ENCODE peak calls at places on chromosomes 1 and 21, in eight cellular contexts. X, Y, Z, U, J, S, R and F are unnamed samples.

GRCh38 chr1:68143633-68144032 is 88.7 kb downstream of the WLS start:
- DNase-seq in Z (no peak), Y (no peak), U (no peak), R (no peak), J (no peak), X (peak), S (no peak), F (no peak)

GRCh38 chr1:222167111-222167510 is 380.8 kb downstream of the HHIPL2 start:
- DNase-seq in Z (peak), U (peak), J (peak), S (peak), R (peak), X (peak), Y (peak), F (peak)

GRCh38 chr1:111804736-111805135 is 49.0 kb downstream of the DDX20 start:
- DNase-seq in R (no peak), X (no peak), Y (no peak), U (no peak), Z (no peak), S (no peak), J (no peak), F (no peak)

GRCh38 chr1:159469921-159470595 is 30.5 kb downstream of the OR10J1 start:
- DNase-seq in U (no peak), S (no peak), X (no peak), R (peak), Z (no peak), J (no peak), Y (no peak), F (no peak)

GRCh38 chr21:31213787-31214186 is 130.3 kb downstream of the TIAM1 start:
- DNase-seq in J (no peak), Z (no peak), Y (no peak), X (no peak), R (no peak), U (no peak), S (no peak), F (no peak)

GRCh38 chr1:181014431-181015257 is 8.0 kb downstream of the STX6 start:
- DNase-seq in R (no peak), Z (no peak), Y (no peak), U (no peak), X (no peak), S (no peak), J (no peak), F (no peak)

GRCh38 chr1:19710825-19711611 is 46.3 kb downstream of the HTR6 start:
- DNase-seq in Z (no peak), X (no peak), U (no peak), J (no peak), Y (no peak), R (no peak), S (no peak), F (no peak)

GRCh38 chr1:67451377-67451776 is 21.2 kb upstream of the SERBP1 start:
- DNase-seq in J (no peak), Z (no peak), R (no peak), U (no peak), X (no peak), S (no peak), Y (no peak), F (no peak)

GRCh38 chr1:156747737-156748669 is 3.5 kb downstream of the HDGF start:
- DNase-seq in Y (no peak), Z (no peak), X (peak), J (peak), S (no peak), R (peak), U (no peak), F (no peak)

GRCh38 chr1:160080381-160081100 is 797 bp upstream of the KCNJ9 start:
- DNase-seq in S (no peak), U (no peak), Y (no peak), X (no peak), J (no peak), Z (no peak), R (no peak), F (no peak)

GRCh38 chr1:49364676-49365075 is 588.0 kb upstream of the BEND5 start:
- DNase-seq in R (no peak), S (no peak), J (no peak), Z (no peak), Y (no peak), U (no peak), X (peak), F (no peak)

GRCh38 chr1:40384413-40384762 is 10.9 kb downstream of the SMAP2 start:
- DNase-seq in Z (no peak), U (no peak), S (no peak), R (no peak), Y (no peak), J (no peak), X (no peak), F (peak)

GRCh38 chr1:20590313-20590777 is 1.4 kb downstream of the CDA start:
- DNase-seq in R (peak), J (no peak), Y (no peak), S (no peak), X (no peak), U (peak), Z (no peak), F (no peak)

GRCh38 chr1:172895050-172895460 is 155.7 kb downstream of the TNFSF18 start:
- DNase-seq in R (no peak), Y (no peak), X (peak), U (peak), J (no peak), Z (no peak), S (no peak), F (peak)

GRCh38 chr1:172894345-172895049 is 156.2 kb downstream of the TNFSF18 start:
- DNase-seq in U (no peak), X (no peak), J (no peak), Z (no peak), R (no peak), S (no peak), Y (no peak), F (peak)

GRCh38 chr1:172893146-172893841 is 157.4 kb downstream of the TNFSF18 start:
- DNase-seq in Z (no peak), J (no peak), U (no peak), X (peak), Y (no peak), R (no peak), S (no peak), F (no peak)

GRCh38 chr1:172897738-172898137 is 153.0 kb downstream of the TNFSF18 start:
- DNase-seq in U (peak), J (no peak), Y (no peak), Z (no peak), R (no peak), X (peak), S (no peak), F (no peak)

DNA sequence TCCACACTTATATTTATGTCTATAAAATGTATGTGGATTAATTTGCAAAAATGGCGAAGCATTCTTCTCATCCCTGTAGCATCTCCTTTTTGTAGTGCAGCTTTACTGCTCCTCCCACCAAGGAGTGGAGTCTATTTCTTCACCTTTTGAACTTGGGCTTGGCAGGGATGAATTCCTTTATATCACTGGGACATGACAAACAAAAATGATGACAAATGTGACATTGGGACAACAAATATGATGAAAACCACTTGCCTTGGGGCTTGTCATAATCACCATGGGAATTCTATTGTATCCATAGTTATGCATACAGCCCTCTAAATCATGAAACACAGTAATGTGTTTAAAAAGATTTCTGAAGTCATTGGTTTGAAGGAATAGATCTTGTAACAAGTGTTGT is 155.0 kb downstream of the TNFSF18 start:
- DNase-seq in R (no peak), Y (no peak), Z (peak), U (no peak), J (no peak), S (no peak), X (no peak), F (no peak)
- H3K27ac ChIP-seq in R (no peak), Y (no peak), Z (peak), U (no peak), J (no peak), S (no peak), X (no peak), F (no peak)

GRCh38 chr1:108048311-108049082 is 83.5 kb upstream of the VAV3 start:
- DNase-seq in Y (no peak), Z (no peak), U (no peak), X (no peak), R (no peak), J (no peak), S (no peak), F (no peak)
- H3K4me2 ChIP-seq in Y (no peak), Z (no peak), U (no peak), X (no peak), R (peak), J (no peak), S (no peak), F (no peak)

DNA sequence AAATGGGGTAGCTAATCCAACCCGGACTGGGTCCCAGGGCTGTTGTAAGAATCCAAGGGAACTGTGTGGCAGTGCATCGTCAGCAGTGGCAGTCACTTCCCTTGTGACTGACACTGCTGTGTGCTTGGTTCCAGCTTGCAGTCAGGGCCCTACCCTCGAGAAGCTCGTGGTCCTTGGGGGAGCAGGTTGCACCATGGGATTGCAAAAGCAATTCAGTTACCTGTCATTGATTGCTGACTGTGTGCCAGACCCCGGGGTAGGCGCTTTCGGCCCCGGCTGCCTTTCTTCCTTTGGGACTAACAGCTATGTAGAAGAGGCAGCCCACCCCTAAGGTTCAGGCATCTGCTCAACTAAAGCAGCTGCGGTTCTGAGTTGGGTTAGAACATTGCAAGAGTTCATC is 2.9 kb downstream of the PTPRF start:
- DNase-seq in J (no peak), U (no peak), S (no peak), R (no peak), Y (no peak), X (no peak), Z (no peak), F (no peak)
- H3K4me3 ChIP-seq in J (no peak), U (no peak), S (no peak), R (no peak), Y (no peak), X (no peak), Z (no peak), F (no peak)

GRCh38 chr1:26169201-26169600 is 438 bp upstream of the C1orf232 start:
- DNase-seq in Z (no peak), R (no peak), X (no peak), Y (no peak), J (no peak), S (no peak), U (no peak), F (no peak)
- H3K27ac ChIP-seq in Z (no peak), R (no peak), X (no peak), Y (peak), J (peak), S (no peak), U (no peak), F (no peak)

GRCh38 chr1:230773396-230774033 is 26.3 kb downstream of the CAPN9 start:
- DNase-seq in S (no peak), X (no peak), J (no peak), Y (no peak), R (no peak), Z (no peak), U (no peak), F (no peak)
- H3K4me2 ChIP-seq in S (no peak), X (peak), J (no peak), Y (no peak), R (no peak), Z (no peak), U (no peak), F (no peak)

DNA sequence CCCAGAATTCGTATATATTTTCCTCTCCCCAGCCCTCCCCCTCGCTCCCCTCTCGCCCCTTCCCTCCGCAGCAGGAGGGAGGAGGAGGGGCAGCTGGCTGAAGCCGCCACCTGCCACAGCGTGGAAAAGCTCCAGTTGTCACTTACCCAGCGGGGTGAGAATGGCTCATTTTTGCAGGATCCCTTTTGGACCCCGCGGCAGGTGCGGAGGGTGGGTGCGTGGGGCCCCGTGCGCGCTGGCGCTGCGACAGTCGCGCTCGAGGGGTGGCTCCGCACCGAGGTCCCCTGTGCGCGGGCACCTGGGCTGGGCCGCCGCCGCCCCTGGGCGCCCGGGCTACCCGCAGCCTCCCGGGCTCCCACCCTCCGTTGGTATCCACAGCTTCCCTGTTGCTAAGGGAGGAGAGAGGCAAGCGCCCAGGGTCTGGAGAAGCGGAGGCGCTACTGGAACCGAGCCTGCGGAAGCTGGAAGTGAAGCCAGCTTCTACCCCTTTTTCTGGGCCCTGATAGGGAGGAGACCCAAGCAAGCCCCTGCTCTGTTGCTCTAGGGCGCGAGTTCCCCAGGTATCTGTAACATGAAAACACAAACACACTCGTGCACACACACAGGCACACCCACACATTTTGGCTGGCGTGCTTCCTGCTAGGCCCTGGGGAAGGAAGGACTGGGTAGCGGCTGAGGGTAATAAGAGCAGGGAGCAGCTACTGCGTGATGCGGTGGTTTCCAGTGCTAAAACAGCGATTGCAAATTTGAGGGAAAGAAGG is at the start of gene ERICH3:
- DNase-seq in Z (no peak), U (no peak), X (peak), R (peak), Y (no peak), S (peak), J (peak), F (no peak)
- H3K4me3 ChIP-seq in Z (no peak), U (peak), X (no peak), R (peak), Y (peak), S (peak), J (peak), F (no peak)

GRCh38 chr1:30845891-30846290 is 62.7 kb downstream of the SDC3 start:
- DNase-seq in X (no peak), R (no peak), Z (no peak), S (no peak), U (no peak), Y (no peak), J (no peak), F (no peak)

GRCh38 chr1:30845237-30845636 is 63.3 kb downstream of the SDC3 start:
- DNase-seq in J (no peak), X (peak), Z (no peak), Y (no peak), R (no peak), U (no peak), S (no peak), F (no peak)

GRCh38 chr1:30846587-30846986 is 62.0 kb downstream of the SDC3 start:
- DNase-seq in Y (no peak), S (no peak), Z (no peak), U (no peak), J (no peak), R (no peak), X (no peak), F (no peak)

GRCh38 chr1:30848130-30848529 is 60.4 kb downstream of the SDC3 start:
- DNase-seq in J (no peak), U (no peak), Y (no peak), Z (no peak), S (no peak), X (no peak), R (no peak), F (no peak)

DNA sequence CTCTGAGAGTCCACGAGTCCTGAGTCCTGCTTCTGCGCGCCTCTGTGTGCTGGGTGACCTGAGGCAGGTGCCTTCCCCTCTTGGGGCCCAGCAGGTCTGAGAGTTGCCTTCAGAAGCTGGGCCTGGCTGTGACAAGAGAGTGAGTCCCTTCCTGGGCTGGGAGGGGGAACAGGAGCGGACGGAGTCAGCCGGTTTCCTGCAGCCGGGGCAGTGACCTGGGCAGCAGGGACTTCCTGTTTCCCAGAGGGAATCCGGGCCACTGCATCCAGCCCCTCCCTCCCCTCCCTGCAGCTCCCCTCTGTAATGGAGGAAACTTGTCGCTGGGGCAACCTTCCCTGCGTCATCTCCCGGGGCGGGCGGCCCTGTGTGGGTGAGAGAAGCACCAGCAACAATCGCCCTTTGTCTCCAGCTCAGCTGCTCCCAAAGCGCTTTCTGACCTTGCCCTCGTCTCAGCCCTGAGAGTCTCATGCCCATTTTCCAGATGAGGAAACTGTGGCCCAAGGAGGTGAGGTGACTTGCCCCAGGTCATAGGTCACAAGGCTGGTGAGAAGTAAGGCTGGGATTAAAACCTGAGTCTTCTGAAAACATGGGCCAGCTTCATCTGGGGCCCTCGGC is 61.1 kb downstream of the SDC3 start:
- DNase-seq in Y (peak), J (peak), Z (no peak), R (no peak), S (peak), X (peak), U (peak), F (no peak)
- H3K27ac ChIP-seq in Y (peak), J (no peak), Z (no peak), R (no peak), S (no peak), X (no peak), U (peak), F (no peak)

GRCh38 chr1:24393892-24394291 is 19.7 kb downstream of the STPG1 start:
- DNase-seq in S (peak), Z (no peak), X (peak), U (peak), R (peak), J (no peak), Y (no peak), F (no peak)

GRCh38 chr1:24392982-24393645 is 20.5 kb downstream of the STPG1 start:
- DNase-seq in J (no peak), R (peak), S (peak), U (no peak), Z (no peak), Y (no peak), X (no peak), F (peak)

GRCh38 chr1:24391882-24392603 is 21.5 kb downstream of the STPG1 start:
- DNase-seq in X (peak), Y (peak), U (peak), R (peak), J (peak), Z (no peak), S (peak), F (peak)

GRCh38 chr1:24390924-24391782 is 22.4 kb downstream of the STPG1 start:
- DNase-seq in R (peak), Y (peak), U (peak), X (peak), Z (peak), J (peak), S (peak), F (peak)

DNA sequence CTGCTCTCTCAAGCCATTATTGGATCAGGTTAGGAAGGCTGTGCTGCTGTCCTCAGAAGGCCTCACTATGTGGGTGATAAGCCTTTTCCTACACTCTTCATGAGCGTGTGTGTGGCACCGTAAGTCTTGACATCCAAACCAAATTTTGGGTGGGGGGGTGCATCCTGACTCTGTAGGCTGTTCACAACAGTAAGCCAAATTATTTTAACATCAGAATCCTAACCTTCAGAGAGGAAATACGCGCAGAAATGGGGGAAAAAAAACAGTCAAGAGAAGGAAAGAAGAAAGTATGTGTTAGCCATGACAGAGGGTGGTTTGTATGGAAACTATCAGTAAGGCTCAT is 21.0 kb downstream of the STPG1 start:
- DNase-seq in U (no peak), Z (no peak), J (no peak), R (no peak), X (no peak), Y (no peak), S (no peak), F (no peak)
- H3K4me2 ChIP-seq in U (no peak), Z (no peak), J (no peak), R (no peak), X (no peak), Y (no peak), S (no peak), F (peak)

DNA sequence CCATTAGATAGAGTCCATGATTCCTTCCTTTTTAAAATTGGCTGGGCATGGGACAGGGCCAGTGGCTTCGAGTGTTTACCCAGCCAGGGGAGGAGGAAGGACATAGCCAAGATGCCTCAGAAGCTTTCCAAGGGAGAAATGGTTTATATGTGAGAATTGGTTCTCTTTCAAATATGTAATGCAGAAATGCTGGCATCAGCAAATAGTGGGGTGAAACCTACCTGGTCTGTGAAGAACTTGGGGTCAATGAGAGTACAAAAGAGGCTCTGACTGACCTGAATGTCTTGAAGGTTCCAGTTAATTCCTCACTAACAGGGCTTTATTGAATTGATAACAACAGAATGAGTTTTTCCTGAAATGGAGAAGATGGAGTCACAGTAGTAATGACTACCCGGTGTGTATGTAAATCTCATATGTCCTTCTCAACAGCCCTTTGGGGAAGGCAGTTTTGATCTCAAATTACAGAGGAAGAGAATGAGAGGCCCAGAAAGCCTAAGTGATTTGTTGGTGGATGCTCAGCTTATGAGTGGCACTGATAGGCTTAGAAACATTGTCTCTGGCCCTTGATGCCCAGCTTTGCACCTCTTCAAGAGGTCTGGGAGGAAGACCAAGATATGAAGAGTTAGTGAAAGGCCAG is 2.6 kb downstream of the ATF3 start:
- DNase-seq in J (no peak), R (no peak), U (no peak), S (no peak), X (no peak), Z (no peak), Y (no peak), F (no peak)
- H3K4me3 ChIP-seq in J (no peak), R (no peak), U (no peak), S (peak), X (no peak), Z (no peak), Y (no peak), F (no peak)

DNA sequence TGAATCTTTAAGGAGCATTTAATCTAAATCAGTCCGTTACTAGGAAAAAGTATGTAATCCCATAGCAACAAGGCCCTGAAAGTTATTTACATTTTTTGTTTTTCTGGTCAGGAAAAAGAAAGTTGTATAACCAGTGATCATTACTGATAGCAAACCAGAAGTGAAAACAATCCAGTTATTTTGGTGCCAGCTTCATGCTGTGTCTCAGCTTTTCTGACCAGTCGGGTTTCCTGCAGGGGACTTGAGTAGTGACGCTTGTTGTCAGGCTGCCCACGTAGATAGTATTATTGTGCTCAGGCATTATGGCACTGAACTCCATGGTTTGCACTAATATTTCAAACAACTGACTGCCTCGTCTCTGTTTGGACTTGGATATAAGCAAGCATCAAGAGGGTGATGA is 55.2 kb downstream of the SASS6 start:
- DNase-seq in X (peak), Z (no peak), U (no peak), R (no peak), Y (no peak), S (no peak), J (no peak), F (no peak)
- H3K27ac ChIP-seq in X (no peak), Z (no peak), U (no peak), R (no peak), Y (no peak), S (no peak), J (no peak), F (no peak)